ENCODE peak calls at places on chromosomes 4 and X, in six cellular contexts. Q, U, L, E, M and P are unnamed samples.
A peak's percentile ranks its signal among the peaks of the same experiment; 100 is the strongest.

GRCh38 chr4:3762753-3763511 is 3.3 kb upstream of the ADRA2C start:
- DNase-seq in E (no peak), Q (no peak), M (no peak), L (no peak), U (no peak), P (no peak)

GRCh38 chr4:2954358-2955185 is 8.6 kb downstream of the NOP14 start:
- DNase-seq in L (no peak), Q (no peak), M (peak; percentile 59), U (no peak), E (no peak), P (no peak)

GRCh38 chrX:10749113-10749512 is 128.7 kb upstream of the MID1 start:
- DNase-seq in E (no peak), M (no peak), Q (no peak), L (peak; percentile 68), U (no peak), P (no peak)

GRCh38 chrX:11733614-11734013 is 24.4 kb upstream of the MSL3 start:
- DNase-seq in M (no peak), Q (no peak), L (no peak), E (no peak), U (no peak), P (no peak)

GRCh38 chrX:19094654-19095053 is 27.6 kb downstream of the ADGRG2 start:
- DNase-seq in U (no peak), L (no peak), Q (peak; percentile 20), E (no peak), M (no peak), P (no peak)

GRCh38 chr4:95371457-95372179 is 177.2 kb downstream of the UNC5C start:
- DNase-seq in E (no peak), Q (no peak), U (no peak), L (no peak), M (no peak), P (no peak)

GRCh38 chrX:9788908-9789307 is 2.7 kb downstream of the SHROOM2 start:
- DNase-seq in Q (no peak), L (no peak), M (no peak), E (no peak), U (no peak), P (no peak)

GRCh38 chrX:23732704-23733103 is 10.4 kb downstream of the ACOT9 start:
- DNase-seq in L (no peak), Q (no peak), E (no peak), M (no peak), U (no peak), P (no peak)

GRCh38 chr4:74085669-74086068 is 13.3 kb downstream of the CXCL2 start:
- DNase-seq in E (no peak), U (no peak), Q (no peak), M (no peak), L (no peak), P (no peak)

GRCh38 chrX:5870238-5870637 is 358.4 kb downstream of the NLGN4X start:
- DNase-seq in L (peak; percentile 16), M (no peak), Q (no peak), U (no peak), E (no peak), P (no peak)

GRCh38 chr4:4914965-4915845 is 55.7 kb downstream of the MSX1 start:
- DNase-seq in L (no peak), U (no peak), E (no peak), Q (no peak), M (no peak), P (no peak)

GRCh38 chr4:184747034-184747830 is 13.3 kb upstream of the CENPU start:
- DNase-seq in U (no peak), M (peak; percentile 35), L (no peak), Q (peak; percentile 44), E (no peak), P (no peak)

GRCh38 chr4:113328514-113328913 is 279.1 kb downstream of the ANK2 start:
- DNase-seq in Q (no peak), M (peak; percentile 36), E (no peak), U (no peak), L (no peak), P (peak; percentile 12)

GRCh38 chrX:68588653-68589371 is 58.7 kb upstream of the STARD8 start:
- DNase-seq in E (no peak), U (no peak), L (no peak), Q (no peak), M (no peak), P (no peak)

GRCh38 chr4:86302242-86302641 is 57.6 kb downstream of the MAPK10 start:
- DNase-seq in E (peak; percentile 62), U (no peak), Q (no peak), M (no peak), L (peak; percentile 50), P (no peak)

GRCh38 chrX:144253356-144253755 is 369.5 kb downstream of the UBE2NL start:
- DNase-seq in L (no peak), Q (no peak), E (no peak), M (no peak), U (no peak), P (no peak)

GRCh38 chrX:40831750-40832149 is 96.4 kb upstream of the MED14 start:
- DNase-seq in L (no peak), M (no peak), E (no peak), U (no peak), Q (no peak), P (no peak)

GRCh38 chrX:40832723-40833122 is 97.4 kb upstream of the MED14 start:
- DNase-seq in L (no peak), M (no peak), E (no peak), U (no peak), Q (no peak), P (no peak)

GRCh38 chrX:40834225-40834624 is 98.9 kb upstream of the MED14 start:
- DNase-seq in Q (no peak), E (no peak), U (no peak), L (no peak), M (no peak), P (no peak)
- H3K4me3 ChIP-seq in Q (no peak overlapping the region), E (no peak overlapping the region), U (no peak overlapping the region), L (no peak overlapping the region), M (no peak overlapping the region), P (no peak overlapping the region)

DNA sequence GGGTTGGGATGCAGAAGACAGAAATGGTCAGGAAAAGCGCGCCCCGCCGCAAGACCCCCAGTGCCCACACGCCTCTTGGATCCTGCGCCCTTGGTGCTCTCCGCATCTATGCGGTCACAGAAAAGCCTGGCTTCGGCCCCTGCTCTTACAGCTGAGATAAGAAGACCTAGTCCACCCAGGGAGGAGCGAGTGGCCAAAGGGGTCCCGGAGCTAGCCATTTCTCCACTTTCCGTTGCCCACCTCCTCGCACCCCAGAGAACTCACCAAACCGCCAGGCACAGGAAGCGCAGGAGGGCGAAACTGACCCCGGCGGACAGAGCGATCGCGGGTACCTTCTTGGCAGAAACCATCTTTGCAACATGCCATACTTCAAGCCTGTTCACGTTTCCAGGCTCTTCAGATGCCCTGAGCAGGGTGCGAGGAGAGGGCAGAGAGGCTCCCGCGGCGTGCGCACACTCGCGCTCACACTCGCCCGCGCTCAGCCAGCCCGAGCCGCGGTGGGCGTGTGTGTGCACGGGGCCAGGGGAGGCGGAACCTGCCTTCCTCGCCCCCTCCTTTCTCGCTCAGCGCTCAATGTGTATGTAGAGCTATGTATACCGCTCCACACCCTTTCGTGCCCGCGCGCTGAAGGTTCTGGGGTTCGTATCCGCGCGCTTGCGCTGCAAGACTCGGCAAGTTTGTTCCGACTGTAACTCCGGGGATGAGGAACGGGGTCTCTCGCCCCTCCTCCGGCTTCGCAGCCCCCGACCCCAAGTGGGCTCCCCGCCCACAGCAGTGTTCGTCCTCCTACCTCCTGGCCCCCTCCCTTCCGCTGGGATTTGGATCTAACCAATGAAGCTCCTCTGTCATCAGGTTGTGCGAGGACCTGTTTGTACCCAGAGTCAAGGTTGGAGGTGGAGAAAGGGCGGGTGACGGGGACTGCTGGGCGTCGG is at the start of gene GABRA4:
- DNase-seq in L (no peak), U (no peak), E (peak; percentile 43), M (no peak), Q (no peak), P (no peak)
- H3K4me3 ChIP-seq in L (no peak within 1 kb of the TSS), U (peak within 1 kb of the TSS; percentile 58), E (peak within 1 kb of the TSS; percentile 60), M (no peak within 1 kb of the TSS), Q (peak within 1 kb of the TSS; percentile 66), P (no peak within 1 kb of the TSS)

GRCh38 chr4:7343950-7344349 is 90.8 kb downstream of the PSAPL1 start:
- DNase-seq in U (no peak), M (no peak), E (no peak), L (no peak), Q (peak; percentile 3), P (no peak)

GRCh38 chr4:7342223-7342576 is 92.5 kb downstream of the PSAPL1 start:
- DNase-seq in Q (peak; percentile 6), L (no peak), E (peak; percentile 76), M (no peak), U (no peak), P (no peak)

GRCh38 chr4:7341486-7342222 is 93.1 kb downstream of the PSAPL1 start:
- DNase-seq in Q (peak; percentile 6), U (no peak), E (no peak), L (peak; percentile 74), M (no peak), P (no peak)

GRCh38 chr4:7343353-7343655 is 91.4 kb downstream of the PSAPL1 start:
- DNase-seq in L (no peak), Q (no peak), U (no peak), M (no peak), E (no peak), P (no peak)

GRCh38 chr4:7342581-7343352 is 92.0 kb downstream of the PSAPL1 start:
- DNase-seq in M (no peak), E (no peak), L (no peak), Q (peak; percentile 7), U (no peak), P (no peak)
- H3K4me3 ChIP-seq in M (no peak overlapping the region), E (no peak overlapping the region), L (no peak overlapping the region), Q (no peak overlapping the region), U (no peak overlapping the region), P (no peak overlapping the region)

GRCh38 chrX:151177141-151178027 is 1.0 kb downstream of the GPR50 start:
- DNase-seq in U (no peak), E (no peak), M (no peak), Q (no peak), L (no peak), P (no peak)
- H3K4me3 ChIP-seq in U (no peak overlapping the region), E (no peak overlapping the region), M (no peak overlapping the region), Q (peak overlapping the region; percentile 43), L (no peak overlapping the region), P (no peak overlapping the region)

DNA sequence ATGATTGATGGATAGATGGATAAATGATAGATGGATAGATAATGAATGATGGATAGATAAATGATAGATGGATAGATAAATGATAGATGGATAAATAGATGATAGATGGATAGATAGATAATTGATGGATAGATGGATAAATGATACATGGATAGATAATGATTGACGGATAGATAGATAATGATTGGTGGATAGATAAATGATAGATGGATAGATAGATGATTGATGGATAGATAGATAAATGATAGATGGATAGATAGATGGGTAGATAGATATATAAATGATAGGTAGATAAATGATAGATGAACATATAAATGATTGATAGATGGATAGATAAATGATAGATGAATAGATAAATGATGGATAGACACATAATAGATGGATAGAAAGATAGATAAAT is 49.5 kb upstream of the SHOX start:
- DNase-seq in E (no peak), M (no peak), Q (no peak), U (no peak), L (no peak), P (no peak)
- H3K4me3 ChIP-seq in E (no peak overlapping the region), M (no peak overlapping the region), Q (no peak overlapping the region), U (no peak overlapping the region), L (no peak overlapping the region), P (no peak overlapping the region)